ENCODE peak calls at places on chromosomes 5 and 9, in eight cellular contexts. One of them, this sample, is unnamed.

GRCh38 chr5:10663531-10664183 is 97.4 kb downstream of the DAP start:
- DNase-seq in cardiac fibroblast: peak; percentile 29
- DNase-seq in brain microvascular endothelial cell: no peak
- DNase-seq in HCT116: no peak
- DNase-seq in endodermal cell: no peak
- DNase-seq in bronchial epithelial cell: no peak
- DNase-seq in neural progenitor cell: peak; percentile 23
- DNase-seq in esophagus squamous epithelium: no peak
- DNase-seq in this sample: peak; percentile 38

GRCh38 chr9:135908334-135909204 is 1.2 kb upstream of the CAMSAP1 start:
- DNase-seq in cardiac fibroblast: peak; percentile 39
- DNase-seq in brain microvascular endothelial cell: no peak
- DNase-seq in HCT116: no peak
- DNase-seq in endodermal cell: no peak
- DNase-seq in bronchial epithelial cell: no peak
- DNase-seq in neural progenitor cell: no peak
- DNase-seq in esophagus squamous epithelium: no peak
- DNase-seq in this sample: no peak

GRCh38 chr5:148090780-148091221 is 27.0 kb downstream of the SPINK5 start:
- DNase-seq in cardiac fibroblast: no peak
- DNase-seq in brain microvascular endothelial cell: no peak
- DNase-seq in HCT116: no peak
- DNase-seq in endodermal cell: no peak
- DNase-seq in bronchial epithelial cell: peak; percentile 95
- DNase-seq in neural progenitor cell: no peak
- DNase-seq in esophagus squamous epithelium: no peak
- DNase-seq in this sample: no peak

GRCh38 chr5:146366904-146367303 is 28.3 kb downstream of the POU4F3 start:
- DNase-seq in cardiac fibroblast: no peak
- DNase-seq in brain microvascular endothelial cell: no peak
- DNase-seq in HCT116: no peak
- DNase-seq in endodermal cell: no peak
- DNase-seq in bronchial epithelial cell: no peak
- DNase-seq in neural progenitor cell: no peak
- DNase-seq in esophagus squamous epithelium: no peak
- DNase-seq in this sample: no peak

GRCh38 chr5:31355337-31355736 is 161.9 kb downstream of the CDH6 start:
- DNase-seq in cardiac fibroblast: no peak
- DNase-seq in brain microvascular endothelial cell: no peak
- DNase-seq in HCT116: no peak
- DNase-seq in endodermal cell: no peak
- DNase-seq in bronchial epithelial cell: no peak
- DNase-seq in neural progenitor cell: no peak
- DNase-seq in esophagus squamous epithelium: no peak
- DNase-seq in this sample: no peak

GRCh38 chr9:6931913-6932312 is 174.1 kb downstream of the KDM4C start:
- DNase-seq in cardiac fibroblast: peak; percentile 91
- DNase-seq in brain microvascular endothelial cell: peak; percentile 92
- DNase-seq in HCT116: peak; percentile 74
- DNase-seq in endodermal cell: no peak
- DNase-seq in bronchial epithelial cell: peak; percentile 89
- DNase-seq in neural progenitor cell: no peak
- DNase-seq in esophagus squamous epithelium: no peak
- DNase-seq in this sample: peak; percentile 73

GRCh38 chr5:135309391-135310327 is 89.4 kb downstream of the MACROH2A1 start:
- DNase-seq in cardiac fibroblast: no peak
- DNase-seq in brain microvascular endothelial cell: no peak
- DNase-seq in HCT116: no peak
- DNase-seq in endodermal cell: peak; percentile 28
- DNase-seq in bronchial epithelial cell: peak; percentile 23
- DNase-seq in neural progenitor cell: no peak
- DNase-seq in esophagus squamous epithelium: no peak
- DNase-seq in this sample: no peak

GRCh38 chr9:38382141-38382540 is 10.4 kb upstream of the ALDH1B1 start:
- DNase-seq in cardiac fibroblast: no peak
- DNase-seq in brain microvascular endothelial cell: no peak
- DNase-seq in HCT116: no peak
- DNase-seq in endodermal cell: no peak
- DNase-seq in bronchial epithelial cell: no peak
- DNase-seq in neural progenitor cell: no peak
- DNase-seq in esophagus squamous epithelium: no peak
- DNase-seq in this sample: no peak

GRCh38 chr5:34582364-34582763 is 73.8 kb upstream of the RAI14 start:
- DNase-seq in cardiac fibroblast: no peak
- DNase-seq in brain microvascular endothelial cell: no peak
- DNase-seq in HCT116: no peak
- DNase-seq in endodermal cell: no peak
- DNase-seq in bronchial epithelial cell: no peak
- DNase-seq in neural progenitor cell: peak; percentile 20
- DNase-seq in esophagus squamous epithelium: no peak
- DNase-seq in this sample: no peak

GRCh38 chr9:13361076-13361475 is 81.6 kb upstream of the MPDZ start:
- DNase-seq in cardiac fibroblast: no peak
- DNase-seq in brain microvascular endothelial cell: no peak
- DNase-seq in HCT116: no peak
- DNase-seq in endodermal cell: no peak
- DNase-seq in bronchial epithelial cell: no peak
- DNase-seq in neural progenitor cell: no peak
- DNase-seq in esophagus squamous epithelium: no peak
- DNase-seq in this sample: no peak

GRCh38 chr9:134709512-134710270 is 68.1 kb downstream of the COL5A1 start:
- DNase-seq in cardiac fibroblast: peak; percentile 56
- DNase-seq in brain microvascular endothelial cell: peak; percentile 27
- DNase-seq in HCT116: no peak
- DNase-seq in endodermal cell: no peak
- DNase-seq in bronchial epithelial cell: no peak
- DNase-seq in neural progenitor cell: no peak
- DNase-seq in esophagus squamous epithelium: no peak
- DNase-seq in this sample: peak; percentile 33

GRCh38 chr9:28758346-28758745 is 1185.1 kb upstream of the C9orf72 start:
- DNase-seq in cardiac fibroblast: peak; percentile 61
- DNase-seq in brain microvascular endothelial cell: no peak
- DNase-seq in HCT116: no peak
- DNase-seq in endodermal cell: no peak
- DNase-seq in bronchial epithelial cell: peak; percentile 38
- DNase-seq in neural progenitor cell: no peak
- DNase-seq in esophagus squamous epithelium: no peak
- DNase-seq in this sample: no peak

GRCh38 chr9:28758971-28759370 is 1185.7 kb upstream of the C9orf72 start:
- DNase-seq in cardiac fibroblast: no peak
- DNase-seq in brain microvascular endothelial cell: no peak
- DNase-seq in HCT116: no peak
- DNase-seq in endodermal cell: no peak
- DNase-seq in bronchial epithelial cell: no peak
- DNase-seq in neural progenitor cell: no peak
- DNase-seq in esophagus squamous epithelium: no peak
- DNase-seq in this sample: no peak

GRCh38 chr9:28764532-28764931 is 1191.3 kb upstream of the C9orf72 start:
- DNase-seq in cardiac fibroblast: no peak
- DNase-seq in brain microvascular endothelial cell: no peak
- DNase-seq in HCT116: no peak
- DNase-seq in endodermal cell: no peak
- DNase-seq in bronchial epithelial cell: no peak
- DNase-seq in neural progenitor cell: no peak
- DNase-seq in esophagus squamous epithelium: no peak
- DNase-seq in this sample: no peak

DNA sequence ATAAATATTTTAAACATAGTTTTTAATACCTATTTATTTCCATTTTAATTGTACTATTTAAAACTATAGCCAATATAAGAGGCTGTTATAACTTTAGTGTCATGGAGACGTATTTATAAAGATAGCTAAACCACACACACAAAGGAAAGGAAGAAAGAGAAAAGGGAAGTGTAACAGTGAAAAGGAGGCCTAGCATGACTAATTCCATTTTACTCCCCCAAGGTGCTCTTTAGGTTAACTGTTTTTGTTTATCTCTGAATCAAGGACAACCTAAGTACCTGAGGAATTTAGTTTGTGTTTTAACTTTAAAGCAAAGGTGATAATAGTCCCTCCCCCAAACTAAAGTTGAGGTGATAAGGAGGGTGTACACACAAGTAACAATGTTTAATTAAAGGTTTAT is 1188.9 kb upstream of the C9orf72 start:
- DNase-seq in cardiac fibroblast: no peak
- DNase-seq in brain microvascular endothelial cell: no peak
- DNase-seq in HCT116: no peak
- DNase-seq in endodermal cell: no peak
- DNase-seq in bronchial epithelial cell: no peak
- DNase-seq in neural progenitor cell: no peak
- DNase-seq in esophagus squamous epithelium: no peak
- DNase-seq in this sample: no peak
- TF ChIP-seq CTCF in cardiac fibroblast: no peak
- TF ChIP-seq CTCF in brain microvascular endothelial cell: no peak
- TF ChIP-seq CTCF in HCT116: no peak
- TF ChIP-seq CTCF in endodermal cell: no peak
- TF ChIP-seq CTCF in bronchial epithelial cell: no peak
- TF ChIP-seq CTCF in neural progenitor cell: no peak
- TF ChIP-seq CTCF in esophagus squamous epithelium: no peak
- TF ChIP-seq CTCF in this sample: no peak

DNA sequence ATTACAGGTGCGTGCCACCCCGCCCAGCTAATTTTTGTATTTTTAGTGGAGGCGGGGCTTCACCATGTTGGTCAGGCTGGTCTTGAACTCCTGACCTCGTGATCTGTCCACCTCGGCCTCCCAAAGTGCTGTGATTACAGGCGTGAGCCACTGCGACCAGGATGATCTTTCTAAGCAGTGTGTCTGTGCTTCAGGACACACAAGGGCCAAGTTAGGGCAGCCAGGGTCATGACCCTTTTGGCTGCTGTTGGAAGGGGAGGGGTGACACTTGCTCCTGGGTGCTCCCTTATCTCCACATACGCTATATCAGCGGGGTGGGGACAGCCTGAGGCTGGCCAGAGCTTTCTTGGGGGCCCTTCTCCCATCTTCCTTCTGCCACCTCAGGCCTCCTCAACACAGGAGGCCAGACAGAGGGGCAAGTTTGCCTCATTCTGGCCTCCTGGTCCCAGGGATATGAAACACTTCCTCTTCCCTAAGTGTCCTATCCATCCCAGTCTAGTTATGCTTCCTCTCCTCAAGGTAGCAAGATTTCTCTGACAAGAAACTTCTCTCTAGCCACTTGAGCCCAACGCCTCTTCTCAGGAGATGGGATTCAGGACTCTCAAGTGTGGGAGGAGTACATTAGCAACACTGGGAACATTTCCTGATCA is 1.9 kb upstream of the ZNF79 start:
- DNase-seq in cardiac fibroblast: no peak
- DNase-seq in brain microvascular endothelial cell: no peak
- DNase-seq in HCT116: no peak
- DNase-seq in endodermal cell: no peak
- DNase-seq in bronchial epithelial cell: no peak
- DNase-seq in neural progenitor cell: no peak
- DNase-seq in esophagus squamous epithelium: no peak
- DNase-seq in this sample: no peak
- H3K4me3 ChIP-seq in cardiac fibroblast: no peak overlapping the region
- H3K4me3 ChIP-seq in brain microvascular endothelial cell: no peak overlapping the region
- H3K4me3 ChIP-seq in HCT116: no peak overlapping the region
- H3K4me3 ChIP-seq in endodermal cell: peak overlapping the region; percentile 99
- H3K4me3 ChIP-seq in bronchial epithelial cell: no peak overlapping the region
- H3K4me3 ChIP-seq in neural progenitor cell: peak overlapping the region; percentile 92
- H3K4me3 ChIP-seq in esophagus squamous epithelium: no peak overlapping the region
- H3K4me3 ChIP-seq in this sample: no peak overlapping the region

GRCh38 chr9:105958587-105958986 is 264.2 kb downstream of the TMEM38B start:
- DNase-seq in cardiac fibroblast: no peak
- DNase-seq in brain microvascular endothelial cell: no peak
- DNase-seq in HCT116: no peak
- DNase-seq in endodermal cell: no peak
- DNase-seq in bronchial epithelial cell: no peak
- DNase-seq in neural progenitor cell: no peak
- DNase-seq in esophagus squamous epithelium: no peak
- DNase-seq in this sample: no peak
- TF ChIP-seq CTCF in cardiac fibroblast: no peak
- TF ChIP-seq CTCF in brain microvascular endothelial cell: no peak
- TF ChIP-seq CTCF in HCT116: no peak
- TF ChIP-seq CTCF in endodermal cell: no peak
- TF ChIP-seq CTCF in bronchial epithelial cell: no peak
- TF ChIP-seq CTCF in neural progenitor cell: no peak
- TF ChIP-seq CTCF in esophagus squamous epithelium: no peak
- TF ChIP-seq CTCF in this sample: no peak

DNA sequence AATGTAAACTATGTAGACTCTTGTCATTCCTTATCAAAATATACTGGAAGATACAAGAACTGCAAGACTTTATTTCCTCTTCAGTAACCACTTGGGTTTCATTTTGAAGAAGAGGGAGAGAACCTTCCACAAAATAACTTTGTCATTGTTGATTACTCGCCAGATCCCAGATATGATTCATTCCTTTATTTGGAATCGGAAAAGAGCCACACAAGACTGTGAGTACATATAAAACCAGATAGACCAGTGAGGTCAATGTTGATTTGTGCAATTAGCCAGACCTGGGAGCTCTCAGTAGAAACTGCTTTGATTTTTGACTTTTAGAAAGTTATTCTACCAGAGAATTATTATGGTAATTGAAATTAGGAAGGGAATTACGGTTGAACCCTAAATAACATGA is 146.1 kb downstream of the TMEM167A start:
- DNase-seq in cardiac fibroblast: peak; percentile 64
- DNase-seq in brain microvascular endothelial cell: peak; percentile 35
- DNase-seq in HCT116: no peak
- DNase-seq in endodermal cell: no peak
- DNase-seq in bronchial epithelial cell: peak; percentile 93
- DNase-seq in neural progenitor cell: no peak
- DNase-seq in esophagus squamous epithelium: no peak
- DNase-seq in this sample: peak; percentile 48
- H3K4me3 ChIP-seq in cardiac fibroblast: no peak overlapping the region
- H3K4me3 ChIP-seq in brain microvascular endothelial cell: no peak overlapping the region
- H3K4me3 ChIP-seq in HCT116: no peak overlapping the region
- H3K4me3 ChIP-seq in endodermal cell: no peak overlapping the region
- H3K4me3 ChIP-seq in bronchial epithelial cell: no peak overlapping the region
- H3K4me3 ChIP-seq in neural progenitor cell: no peak overlapping the region
- H3K4me3 ChIP-seq in esophagus squamous epithelium: no peak overlapping the region
- H3K4me3 ChIP-seq in this sample: no peak overlapping the region

DNA sequence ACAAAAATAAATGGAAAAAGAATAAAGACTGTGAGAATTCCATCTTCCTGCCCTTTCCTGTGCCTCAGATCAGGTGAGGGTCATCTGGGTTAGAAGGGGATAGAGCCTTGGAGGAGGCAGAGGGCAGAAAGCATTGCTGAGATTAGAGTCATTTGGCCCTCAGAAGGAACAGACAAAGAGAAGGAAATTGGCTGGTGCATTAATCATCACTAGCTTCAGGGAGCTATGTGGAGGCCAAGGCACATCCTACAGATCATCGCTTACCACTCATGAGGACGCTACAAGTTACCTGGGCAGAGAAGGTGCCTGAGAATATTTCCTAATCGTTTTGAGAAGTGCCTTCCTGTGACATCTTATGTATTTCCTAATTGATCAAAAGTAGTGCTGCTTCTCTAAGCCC is 74.5 kb downstream of the C7 start:
- DNase-seq in cardiac fibroblast: peak; percentile 55
- DNase-seq in brain microvascular endothelial cell: peak; percentile 21
- DNase-seq in HCT116: no peak
- DNase-seq in endodermal cell: no peak
- DNase-seq in bronchial epithelial cell: peak; percentile 85
- DNase-seq in neural progenitor cell: no peak
- DNase-seq in esophagus squamous epithelium: no peak
- DNase-seq in this sample: no peak
- TF ChIP-seq CTCF in cardiac fibroblast: no peak
- TF ChIP-seq CTCF in brain microvascular endothelial cell: no peak
- TF ChIP-seq CTCF in HCT116: no peak
- TF ChIP-seq CTCF in endodermal cell: no peak
- TF ChIP-seq CTCF in bronchial epithelial cell: no peak
- TF ChIP-seq CTCF in neural progenitor cell: no peak
- TF ChIP-seq CTCF in esophagus squamous epithelium: no peak
- TF ChIP-seq CTCF in this sample: no peak

This sample was measured in astrocyte of the spinal cord.